ENCODE peak calls at places on chromosome 1, in ten cellular contexts. H is activated T-cell treated with anti-CD3 and anti-CD28 coated beads for 4 hours; A is G401; I is Karpas-422; C is cerebellar cortex; R is IMR-90; P is activated CD4-positive, alpha-beta T cell treated with anti-CD3 and anti-CD28 coated beads, Interleukin-2, amount 50 U/mL, for 1 hour; O is HFF-Myc; D is Right ventricle myocardium superior; Y is RPMI8226. T is an unnamed sample.

GRCh38 chr1:227815468-227816409 is at the start of gene PRSS38:
- DNase-seq in A (no peak), H (no peak), C (no peak), O (no peak), P (no peak), D (no peak), I (no peak), Y (no peak), R (no peak), T (no peak)

GRCh38 chr1:43360616-43361015 is 1.8 kb downstream of the CDC20 start:
- DNase-seq in O (no peak), C (no peak), Y (no peak), R (no peak), D (no peak), P (no peak), I (no peak), H (no peak), A (no peak), T (no peak)

GRCh38 chr1:240555524-240555923 is 56.4 kb downstream of the GREM2 start:
- DNase-seq in O (no peak), A (no peak), Y (no peak), H (no peak), D (no peak), C (no peak), R (no peak), P (no peak), I (no peak), T (no peak)

GRCh38 chr1:110210604-110211502 is 739 bp downstream of the KCNC4 start:
- DNase-seq in D (peak; percentile 65), R (no peak), H (peak; percentile 39), Y (peak; percentile 44), A (peak; percentile 59), O (no peak), C (peak; percentile 41), I (peak; percentile 71), P (peak; percentile 44), T (peak; percentile 86)

GRCh38 chr1:33382651-33383415 is 48.1 kb downstream of the PHC2 start:
- DNase-seq in R (no peak), P (no peak), A (no peak), C (no peak), I (no peak), Y (no peak), H (no peak), D (peak; percentile 47), O (no peak), T (no peak)

GRCh38 chr1:206812456-206812855 is 40.2 kb upstream of the IL10 start:
- DNase-seq in R (no peak), C (no peak), Y (no peak), P (no peak), A (no peak), D (no peak), I (no peak), O (no peak), H (no peak), T (no peak)

GRCh38 chr1:32487182-32487581 is 22.3 kb downstream of the ZBTB8B start:
- DNase-seq in I (no peak), A (no peak), O (no peak), H (no peak), R (no peak), P (no peak), D (no peak), Y (no peak), C (no peak), T (no peak)

GRCh38 chr1:162003061-162003824 is 20.4 kb downstream of the OLFML2B start:
- DNase-seq in H (no peak), I (no peak), Y (peak; percentile 83), A (no peak), D (no peak), C (no peak), R (peak; percentile 86), P (no peak), O (peak; percentile 88), T (no peak)

GRCh38 chr1:154774175-154774855 is 95.8 kb downstream of the KCNN3 start:
- DNase-seq in C (no peak), I (no peak), H (no peak), A (no peak), Y (no peak), D (peak; percentile 12), R (no peak), O (no peak), P (no peak), T (no peak)

GRCh38 chr1:65377496-65378268 is 42.8 kb upstream of the LEPR start:
- DNase-seq in C (no peak), Y (no peak), H (no peak), D (no peak), R (no peak), A (no peak), O (no peak), P (no peak), I (no peak), T (no peak)

GRCh38 chr1:150093805-150094204 is 26.2 kb downstream of the VPS45 start:
- DNase-seq in A (peak; percentile 99), P (no peak), O (no peak), Y (no peak), I (no peak), C (peak; percentile 99), D (no peak), H (no peak), R (no peak), T (no peak)